ENCODE peak calls at places on chromosome 17, in ten cellular contexts. One of them, this sample, is unnamed.

GRCh38 chr17:81440511-81441244 is 45.4 kb downstream of the BAHCC1 start:
- DNase-seq in OCI-LY7: peak
- DNase-seq in glutamatergic neuron: peak
- DNase-seq in CD8-positive, alpha-beta T cell: no peak
- DNase-seq in pancreas: no peak
- DNase-seq in prostate gland: no peak
- DNase-seq in activated CD8-positive, alpha-beta T cell treated with anti-CD3 and anti-CD28 coated beads for 36 hours: peak
- DNase-seq in lower leg skin: no peak
- DNase-seq in heart right ventricle: no peak
- DNase-seq in endothelial cell: peak
- DNase-seq in this sample: peak

GRCh38 chr17:21842332-21843317 is 150.3 kb downstream of the KCNJ18 start:
- DNase-seq in OCI-LY7: no peak
- DNase-seq in glutamatergic neuron: no peak
- DNase-seq in CD8-positive, alpha-beta T cell: no peak
- DNase-seq in pancreas: no peak
- DNase-seq in prostate gland: no peak
- DNase-seq in activated CD8-positive, alpha-beta T cell treated with anti-CD3 and anti-CD28 coated beads for 36 hours: no peak
- DNase-seq in lower leg skin: peak
- DNase-seq in heart right ventricle: no peak
- DNase-seq in endothelial cell: no peak
- DNase-seq in this sample: peak

GRCh38 chr17:33267279-33267790 is 25.8 kb downstream of the ASIC2 start:
- DNase-seq in OCI-LY7: no peak
- DNase-seq in glutamatergic neuron: no peak
- DNase-seq in CD8-positive, alpha-beta T cell: no peak
- DNase-seq in pancreas: no peak
- DNase-seq in prostate gland: no peak
- DNase-seq in activated CD8-positive, alpha-beta T cell treated with anti-CD3 and anti-CD28 coated beads for 36 hours: no peak
- DNase-seq in lower leg skin: no peak
- DNase-seq in heart right ventricle: no peak
- DNase-seq in endothelial cell: no peak
- DNase-seq in this sample: no peak

GRCh38 chr17:83064732-83065659 is 14.4 kb upstream of the METRNL start:
- DNase-seq in OCI-LY7: no peak
- DNase-seq in glutamatergic neuron: peak
- DNase-seq in CD8-positive, alpha-beta T cell: no peak
- DNase-seq in pancreas: peak
- DNase-seq in prostate gland: peak
- DNase-seq in activated CD8-positive, alpha-beta T cell treated with anti-CD3 and anti-CD28 coated beads for 36 hours: peak
- DNase-seq in lower leg skin: peak
- DNase-seq in heart right ventricle: peak
- DNase-seq in endothelial cell: no peak
- DNase-seq in this sample: no peak

GRCh38 chr17:73342057-73342522 is 30.3 kb upstream of the CDC42EP4 start:
- DNase-seq in OCI-LY7: no peak
- DNase-seq in glutamatergic neuron: peak
- DNase-seq in CD8-positive, alpha-beta T cell: no peak
- DNase-seq in pancreas: peak
- DNase-seq in prostate gland: peak
- DNase-seq in activated CD8-positive, alpha-beta T cell treated with anti-CD3 and anti-CD28 coated beads for 36 hours: no peak
- DNase-seq in lower leg skin: peak
- DNase-seq in heart right ventricle: peak
- DNase-seq in endothelial cell: peak
- DNase-seq in this sample: no peak

GRCh38 chr17:8673621-8674020 is 43.1 kb upstream of the MYH10 start:
- DNase-seq in OCI-LY7: peak
- DNase-seq in glutamatergic neuron: no peak
- DNase-seq in CD8-positive, alpha-beta T cell: no peak
- DNase-seq in pancreas: peak
- DNase-seq in prostate gland: no peak
- DNase-seq in activated CD8-positive, alpha-beta T cell treated with anti-CD3 and anti-CD28 coated beads for 36 hours: no peak
- DNase-seq in lower leg skin: peak
- DNase-seq in heart right ventricle: no peak
- DNase-seq in endothelial cell: no peak
- DNase-seq in this sample: no peak

GRCh38 chr17:76683011-76683755 is 27.6 kb downstream of the MXRA7 start:
- DNase-seq in OCI-LY7: peak
- DNase-seq in glutamatergic neuron: peak
- DNase-seq in CD8-positive, alpha-beta T cell: no peak
- DNase-seq in pancreas: no peak
- DNase-seq in prostate gland: no peak
- DNase-seq in activated CD8-positive, alpha-beta T cell treated with anti-CD3 and anti-CD28 coated beads for 36 hours: no peak
- DNase-seq in lower leg skin: no peak
- DNase-seq in heart right ventricle: no peak
- DNase-seq in endothelial cell: no peak
- DNase-seq in this sample: no peak

GRCh38 chr17:828761-829160 is 46.6 kb downstream of the MRM3 start:
- DNase-seq in OCI-LY7: no peak
- DNase-seq in glutamatergic neuron: no peak
- DNase-seq in CD8-positive, alpha-beta T cell: no peak
- DNase-seq in pancreas: no peak
- DNase-seq in prostate gland: no peak
- DNase-seq in activated CD8-positive, alpha-beta T cell treated with anti-CD3 and anti-CD28 coated beads for 36 hours: no peak
- DNase-seq in lower leg skin: no peak
- DNase-seq in heart right ventricle: no peak
- DNase-seq in endothelial cell: no peak
- DNase-seq in this sample: no peak

GRCh38 chr17:59837362-59838195 is 55.2 kb downstream of the TUBD1 start:
- DNase-seq in OCI-LY7: peak
- DNase-seq in glutamatergic neuron: no peak
- DNase-seq in CD8-positive, alpha-beta T cell: peak
- DNase-seq in pancreas: peak
- DNase-seq in prostate gland: peak
- DNase-seq in activated CD8-positive, alpha-beta T cell treated with anti-CD3 and anti-CD28 coated beads for 36 hours: peak
- DNase-seq in lower leg skin: peak
- DNase-seq in heart right ventricle: no peak
- DNase-seq in endothelial cell: peak
- DNase-seq in this sample: peak

GRCh38 chr17:18247613-18248001 is 10.9 kb downstream of the FLII start:
- DNase-seq in OCI-LY7: no peak
- DNase-seq in glutamatergic neuron: no peak
- DNase-seq in CD8-positive, alpha-beta T cell: no peak
- DNase-seq in pancreas: no peak
- DNase-seq in prostate gland: peak
- DNase-seq in activated CD8-positive, alpha-beta T cell treated with anti-CD3 and anti-CD28 coated beads for 36 hours: no peak
- DNase-seq in lower leg skin: no peak
- DNase-seq in heart right ventricle: peak
- DNase-seq in endothelial cell: no peak
- DNase-seq in this sample: no peak

DNA sequence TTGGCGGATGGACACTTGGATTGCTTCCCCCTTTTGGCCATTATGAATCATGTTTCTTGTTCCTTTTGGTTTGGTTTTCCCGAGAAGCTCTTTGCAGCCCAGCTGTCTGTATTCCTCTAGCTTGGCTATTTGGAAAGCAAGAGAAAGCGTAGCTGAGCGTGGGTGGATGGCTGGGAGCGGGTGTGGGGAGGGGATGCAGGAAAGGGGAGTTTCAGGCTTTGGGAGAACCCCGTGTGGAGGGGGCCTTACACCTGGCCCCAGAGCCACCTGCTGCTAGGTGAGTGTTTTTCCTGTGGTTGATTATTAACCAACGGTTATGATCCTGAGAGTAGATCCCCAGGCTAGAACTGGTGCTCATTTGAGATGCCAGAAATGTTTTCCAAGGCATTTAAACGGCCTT is 103.7 kb downstream of the RAP1GAP2 start:
- DNase-seq in OCI-LY7: no peak
- DNase-seq in glutamatergic neuron: no peak
- DNase-seq in CD8-positive, alpha-beta T cell: no peak
- DNase-seq in pancreas: peak
- DNase-seq in prostate gland: no peak
- DNase-seq in activated CD8-positive, alpha-beta T cell treated with anti-CD3 and anti-CD28 coated beads for 36 hours: no peak
- DNase-seq in lower leg skin: no peak
- DNase-seq in heart right ventricle: no peak
- DNase-seq in endothelial cell: no peak
- DNase-seq in this sample: no peak
- TF ChIP-seq CTCF in OCI-LY7: no peak
- TF ChIP-seq CTCF in glutamatergic neuron: no peak
- TF ChIP-seq CTCF in CD8-positive, alpha-beta T cell: no peak
- TF ChIP-seq CTCF in pancreas: no peak
- TF ChIP-seq CTCF in prostate gland: no peak
- TF ChIP-seq CTCF in activated CD8-positive, alpha-beta T cell treated with anti-CD3 and anti-CD28 coated beads for 36 hours: no peak
- TF ChIP-seq CTCF in lower leg skin: no peak
- TF ChIP-seq CTCF in heart right ventricle: no peak
- TF ChIP-seq CTCF in endothelial cell: no peak
- TF ChIP-seq CTCF in this sample: no peak

GRCh38 chr17:65544658-65545057 is 16.8 kb downstream of the AXIN2 start:
- DNase-seq in OCI-LY7: no peak
- DNase-seq in glutamatergic neuron: peak
- DNase-seq in CD8-positive, alpha-beta T cell: no peak
- DNase-seq in pancreas: no peak
- DNase-seq in prostate gland: no peak
- DNase-seq in activated CD8-positive, alpha-beta T cell treated with anti-CD3 and anti-CD28 coated beads for 36 hours: no peak
- DNase-seq in lower leg skin: no peak
- DNase-seq in heart right ventricle: no peak
- DNase-seq in endothelial cell: no peak
- DNase-seq in this sample: no peak

GRCh38 chr17:65542595-65542994 is 18.9 kb downstream of the AXIN2 start:
- DNase-seq in OCI-LY7: no peak
- DNase-seq in glutamatergic neuron: no peak
- DNase-seq in CD8-positive, alpha-beta T cell: no peak
- DNase-seq in pancreas: no peak
- DNase-seq in prostate gland: no peak
- DNase-seq in activated CD8-positive, alpha-beta T cell treated with anti-CD3 and anti-CD28 coated beads for 36 hours: no peak
- DNase-seq in lower leg skin: no peak
- DNase-seq in heart right ventricle: no peak
- DNase-seq in endothelial cell: no peak
- DNase-seq in this sample: no peak

GRCh38 chr17:65539867-65540266 is 21.6 kb downstream of the AXIN2 start:
- DNase-seq in OCI-LY7: no peak
- DNase-seq in glutamatergic neuron: no peak
- DNase-seq in CD8-positive, alpha-beta T cell: no peak
- DNase-seq in pancreas: no peak
- DNase-seq in prostate gland: no peak
- DNase-seq in activated CD8-positive, alpha-beta T cell treated with anti-CD3 and anti-CD28 coated beads for 36 hours: no peak
- DNase-seq in lower leg skin: no peak
- DNase-seq in heart right ventricle: no peak
- DNase-seq in endothelial cell: no peak
- DNase-seq in this sample: no peak

GRCh38 chr17:65541453-65541852 is 20.0 kb downstream of the AXIN2 start:
- DNase-seq in OCI-LY7: no peak
- DNase-seq in glutamatergic neuron: no peak
- DNase-seq in CD8-positive, alpha-beta T cell: no peak
- DNase-seq in pancreas: no peak
- DNase-seq in prostate gland: no peak
- DNase-seq in activated CD8-positive, alpha-beta T cell treated with anti-CD3 and anti-CD28 coated beads for 36 hours: no peak
- DNase-seq in lower leg skin: no peak
- DNase-seq in heart right ventricle: no peak
- DNase-seq in endothelial cell: no peak
- DNase-seq in this sample: no peak

DNA sequence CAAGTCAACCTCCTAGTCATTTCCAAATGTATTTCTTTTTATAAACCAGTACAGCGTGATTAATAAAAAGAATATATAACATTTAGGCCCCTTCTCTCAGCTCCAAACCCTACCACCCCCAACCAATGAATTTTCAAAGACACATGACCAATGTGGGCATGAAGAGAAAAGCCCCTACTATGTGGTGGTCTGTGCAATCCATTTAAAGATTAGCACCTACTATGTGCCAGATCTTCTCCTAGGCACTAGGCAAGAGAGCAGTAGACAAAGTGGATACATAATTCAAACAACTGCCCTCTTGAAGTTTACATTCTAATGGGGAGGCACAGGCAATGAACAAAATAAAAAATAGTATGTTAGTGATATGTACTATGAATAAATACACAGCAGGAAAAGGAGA is 19.4 kb downstream of the AXIN2 start:
- DNase-seq in OCI-LY7: no peak
- DNase-seq in glutamatergic neuron: no peak
- DNase-seq in CD8-positive, alpha-beta T cell: no peak
- DNase-seq in pancreas: no peak
- DNase-seq in prostate gland: no peak
- DNase-seq in activated CD8-positive, alpha-beta T cell treated with anti-CD3 and anti-CD28 coated beads for 36 hours: no peak
- DNase-seq in lower leg skin: no peak
- DNase-seq in heart right ventricle: no peak
- DNase-seq in endothelial cell: no peak
- DNase-seq in this sample: no peak
- TF ChIP-seq CTCF in OCI-LY7: no peak
- TF ChIP-seq CTCF in glutamatergic neuron: no peak
- TF ChIP-seq CTCF in CD8-positive, alpha-beta T cell: no peak
- TF ChIP-seq CTCF in pancreas: no peak
- TF ChIP-seq CTCF in prostate gland: no peak
- TF ChIP-seq CTCF in activated CD8-positive, alpha-beta T cell treated with anti-CD3 and anti-CD28 coated beads for 36 hours: no peak
- TF ChIP-seq CTCF in lower leg skin: no peak
- TF ChIP-seq CTCF in heart right ventricle: no peak
- TF ChIP-seq CTCF in endothelial cell: no peak
- TF ChIP-seq CTCF in this sample: no peak

DNA sequence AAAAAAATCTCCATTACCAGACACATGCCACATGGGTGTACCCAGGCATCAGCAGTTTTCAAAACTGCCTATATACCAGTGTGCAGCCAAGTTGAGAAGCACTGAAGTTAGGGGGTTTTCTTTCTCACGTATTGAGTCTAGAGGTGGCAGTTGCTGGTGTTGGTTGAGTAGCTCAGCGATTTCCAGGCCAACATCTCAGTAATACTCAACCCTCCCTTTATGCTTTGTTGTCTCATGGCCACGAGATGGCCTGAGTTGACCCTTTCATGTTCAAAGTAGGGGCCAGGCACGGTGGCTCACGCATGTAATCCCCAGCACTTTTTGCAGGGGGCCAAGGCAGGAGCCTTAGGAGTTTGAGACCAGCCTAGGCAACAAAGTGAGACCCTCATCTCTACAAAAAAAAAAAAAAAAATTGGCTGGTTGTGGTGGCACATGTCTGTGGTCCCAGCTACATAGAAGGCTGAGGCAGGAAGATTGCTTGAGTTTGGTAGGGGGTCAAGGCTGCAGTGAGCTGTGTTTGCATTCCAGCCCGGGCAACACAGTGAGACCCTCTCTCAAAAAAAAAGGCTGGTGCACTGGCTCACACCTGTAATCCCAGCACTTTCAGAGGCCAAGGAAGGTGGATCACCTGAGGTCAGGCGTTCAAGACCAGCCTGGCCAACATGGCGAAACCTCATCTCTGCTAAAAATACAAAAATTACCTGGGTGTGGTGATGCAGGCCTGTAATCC is 10.8 kb downstream of the LRRC3C start:
- DNase-seq in OCI-LY7: no peak
- DNase-seq in glutamatergic neuron: no peak
- DNase-seq in CD8-positive, alpha-beta T cell: no peak
- DNase-seq in pancreas: no peak
- DNase-seq in prostate gland: no peak
- DNase-seq in activated CD8-positive, alpha-beta T cell treated with anti-CD3 and anti-CD28 coated beads for 36 hours: no peak
- DNase-seq in lower leg skin: no peak
- DNase-seq in heart right ventricle: no peak
- DNase-seq in endothelial cell: no peak
- DNase-seq in this sample: peak
- TF ChIP-seq CTCF in OCI-LY7: no peak
- TF ChIP-seq CTCF in glutamatergic neuron: no peak
- TF ChIP-seq CTCF in CD8-positive, alpha-beta T cell: no peak
- TF ChIP-seq CTCF in pancreas: no peak
- TF ChIP-seq CTCF in prostate gland: no peak
- TF ChIP-seq CTCF in activated CD8-positive, alpha-beta T cell treated with anti-CD3 and anti-CD28 coated beads for 36 hours: no peak
- TF ChIP-seq CTCF in lower leg skin: no peak
- TF ChIP-seq CTCF in heart right ventricle: no peak
- TF ChIP-seq CTCF in endothelial cell: no peak
- TF ChIP-seq CTCF in this sample: no peak

DNA sequence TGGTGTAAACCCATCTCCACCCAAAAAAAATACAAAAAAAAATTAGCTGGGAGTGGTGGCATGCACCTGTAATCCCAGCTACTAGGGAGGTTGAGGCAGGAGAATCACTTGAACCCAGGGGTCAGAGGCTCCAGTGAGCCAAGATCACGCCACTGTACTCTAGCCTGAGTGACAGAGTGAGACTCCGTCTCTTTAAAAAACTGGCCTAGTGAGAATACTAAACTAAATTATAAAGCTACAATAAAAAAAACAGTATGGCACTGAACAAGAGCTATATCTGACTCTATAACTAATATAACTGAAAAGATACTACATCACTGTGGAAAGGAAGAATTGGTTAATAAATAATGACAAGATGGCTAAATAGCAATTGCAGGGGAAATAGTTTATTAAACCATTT is 6.4 kb downstream of the SMURF2 start:
- DNase-seq in OCI-LY7: no peak
- DNase-seq in glutamatergic neuron: no peak
- DNase-seq in CD8-positive, alpha-beta T cell: no peak
- DNase-seq in pancreas: no peak
- DNase-seq in prostate gland: no peak
- DNase-seq in activated CD8-positive, alpha-beta T cell treated with anti-CD3 and anti-CD28 coated beads for 36 hours: no peak
- DNase-seq in lower leg skin: no peak
- DNase-seq in heart right ventricle: no peak
- DNase-seq in endothelial cell: no peak
- DNase-seq in this sample: no peak
- TF ChIP-seq CTCF in OCI-LY7: no peak
- TF ChIP-seq CTCF in glutamatergic neuron: no peak
- TF ChIP-seq CTCF in CD8-positive, alpha-beta T cell: no peak
- TF ChIP-seq CTCF in pancreas: no peak
- TF ChIP-seq CTCF in prostate gland: no peak
- TF ChIP-seq CTCF in activated CD8-positive, alpha-beta T cell treated with anti-CD3 and anti-CD28 coated beads for 36 hours: no peak
- TF ChIP-seq CTCF in lower leg skin: no peak
- TF ChIP-seq CTCF in heart right ventricle: no peak
- TF ChIP-seq CTCF in endothelial cell: no peak
- TF ChIP-seq CTCF in this sample: no peak

This sample was measured in GM10248.